ENCODE peak calls at places on chromosomes 6 and 20, in five cellular contexts. One of them, this sample, is unnamed. For H3K79me2, the result is how much of the 10 kb centered on the place peaks cover.

GRCh38 chr6:149094934-149095341 is 222.6 kb upstream of the TAB2 start:
- DNase-seq in keratinocyte: no peak
- DNase-seq in OCI-LY7: no peak
- DNase-seq in endothelial cell of umbilical vein: no peak
- DNase-seq in HCT116: no peak
- DNase-seq in this sample: peak

GRCh38 chr6:26195924-26196845 is 109.0 kb downstream of the HFE start:
- DNase-seq in keratinocyte: no peak
- DNase-seq in OCI-LY7: peak
- DNase-seq in endothelial cell of umbilical vein: peak
- DNase-seq in HCT116: no peak
- DNase-seq in this sample: peak

GRCh38 chr6:117624869-117625481 is 22.7 kb upstream of the GOPC start:
- DNase-seq in keratinocyte: no peak
- DNase-seq in OCI-LY7: peak
- DNase-seq in endothelial cell of umbilical vein: no peak
- DNase-seq in HCT116: no peak
- DNase-seq in this sample: no peak

GRCh38 chr20:50788045-50788867 is 6.6 kb upstream of the BCAS4 start:
- DNase-seq in keratinocyte: no peak
- DNase-seq in OCI-LY7: peak
- DNase-seq in endothelial cell of umbilical vein: no peak
- DNase-seq in HCT116: peak
- DNase-seq in this sample: no peak

GRCh38 chr6:137145421-137145820 is 28.0 kb downstream of the IL22RA2 start:
- DNase-seq in keratinocyte: no peak
- DNase-seq in OCI-LY7: no peak
- DNase-seq in endothelial cell of umbilical vein: no peak
- DNase-seq in HCT116: no peak
- DNase-seq in this sample: no peak

GRCh38 chr20:48750941-48751620 is 76.7 kb downstream of the PREX1 start:
- DNase-seq in keratinocyte: no peak
- DNase-seq in OCI-LY7: peak
- DNase-seq in endothelial cell of umbilical vein: peak
- DNase-seq in HCT116: no peak
- DNase-seq in this sample: peak

GRCh38 chr6:75397806-75398465 is 95.7 kb downstream of the FILIP1 start:
- DNase-seq in keratinocyte: no peak
- DNase-seq in OCI-LY7: no peak
- DNase-seq in endothelial cell of umbilical vein: peak
- DNase-seq in HCT116: no peak
- DNase-seq in this sample: no peak

GRCh38 chr6:44662461-44663121 is 275.1 kb downstream of the CDC5L start:
- DNase-seq in keratinocyte: no peak
- DNase-seq in OCI-LY7: peak
- DNase-seq in endothelial cell of umbilical vein: no peak
- DNase-seq in HCT116: no peak
- DNase-seq in this sample: no peak

GRCh38 chr20:50680106-50680960 is 11.0 kb downstream of the RIPOR3 start:
- DNase-seq in keratinocyte: no peak
- DNase-seq in OCI-LY7: no peak
- DNase-seq in endothelial cell of umbilical vein: no peak
- DNase-seq in HCT116: no peak
- DNase-seq in this sample: no peak

GRCh38 chr6:22451960-22452359 is 117.4 kb upstream of the HDGFL1 start:
- DNase-seq in keratinocyte: no peak
- DNase-seq in OCI-LY7: no peak
- DNase-seq in endothelial cell of umbilical vein: no peak
- DNase-seq in HCT116: no peak
- DNase-seq in this sample: no peak

GRCh38 chr20:19693508-19693907 is 64.5 kb upstream of the RIN2 start:
- DNase-seq in keratinocyte: no peak
- DNase-seq in OCI-LY7: no peak
- DNase-seq in endothelial cell of umbilical vein: no peak
- DNase-seq in HCT116: no peak
- DNase-seq in this sample: no peak

GRCh38 chr20:46786566-46786965 is 77.1 kb downstream of the SLC2A10 start:
- DNase-seq in keratinocyte: no peak
- DNase-seq in OCI-LY7: no peak
- DNase-seq in endothelial cell of umbilical vein: no peak
- DNase-seq in HCT116: no peak
- DNase-seq in this sample: no peak

DNA sequence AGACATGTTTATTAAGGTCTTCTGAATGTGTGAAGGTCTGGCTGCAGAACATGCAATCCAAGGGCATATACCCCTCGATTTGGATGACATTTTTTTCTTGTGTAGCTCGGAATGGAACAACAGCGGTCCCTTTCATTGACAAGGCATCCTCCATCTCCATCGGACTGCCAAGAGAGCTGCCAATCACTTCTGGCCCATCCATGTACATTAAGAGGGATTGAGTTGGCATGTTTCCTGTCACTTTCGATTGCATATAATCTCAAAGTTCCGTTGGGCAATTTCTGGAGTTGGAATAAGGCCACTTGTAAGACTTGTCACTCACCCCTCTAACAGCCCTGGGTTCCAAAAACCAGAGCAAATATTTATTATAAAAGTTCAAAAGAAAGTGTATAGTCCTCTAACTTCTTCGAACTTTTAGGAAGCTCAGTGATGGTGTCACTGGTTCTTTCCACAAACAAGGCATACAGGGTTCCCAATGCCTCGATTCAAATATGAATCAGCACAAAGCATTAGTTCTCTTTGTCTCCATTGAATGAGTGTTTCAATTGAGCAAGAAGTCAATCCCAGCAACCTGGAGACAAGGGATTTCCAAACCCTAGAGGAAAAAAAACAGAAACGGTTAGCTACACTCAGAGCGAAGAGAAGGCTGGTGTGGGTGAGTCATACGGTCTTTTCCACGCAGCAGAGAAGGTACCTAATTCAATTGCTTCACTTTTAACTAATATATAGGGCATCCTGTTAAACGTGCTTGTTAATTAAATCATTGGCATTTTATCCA is 10.9 kb downstream of the ZNF217 start:
- DNase-seq in keratinocyte: peak
- DNase-seq in OCI-LY7: peak
- DNase-seq in endothelial cell of umbilical vein: peak
- DNase-seq in HCT116: no peak
- DNase-seq in this sample: peak
- H3K79me2 ChIP-seq in keratinocyte: half or more
- H3K79me2 ChIP-seq in OCI-LY7: half or more
- H3K79me2 ChIP-seq in endothelial cell of umbilical vein: half or more
- H3K79me2 ChIP-seq in HCT116: half or more
- H3K79me2 ChIP-seq in this sample: half or more

GRCh38 chr6:113576310-113576709 is 280.8 kb upstream of the MARCKS start:
- DNase-seq in keratinocyte: no peak
- DNase-seq in OCI-LY7: no peak
- DNase-seq in endothelial cell of umbilical vein: no peak
- DNase-seq in HCT116: no peak
- DNase-seq in this sample: no peak

GRCh38 chr6:113565306-113565705 is 291.8 kb upstream of the MARCKS start:
- DNase-seq in keratinocyte: no peak
- DNase-seq in OCI-LY7: no peak
- DNase-seq in endothelial cell of umbilical vein: no peak
- DNase-seq in HCT116: no peak
- DNase-seq in this sample: no peak

GRCh38 chr6:113574147-113574546 is 283.0 kb upstream of the MARCKS start:
- DNase-seq in keratinocyte: no peak
- DNase-seq in OCI-LY7: no peak
- DNase-seq in endothelial cell of umbilical vein: peak
- DNase-seq in HCT116: no peak
- DNase-seq in this sample: no peak

GRCh38 chr6:113570176-113570575 is 287.0 kb upstream of the MARCKS start:
- DNase-seq in keratinocyte: no peak
- DNase-seq in OCI-LY7: no peak
- DNase-seq in endothelial cell of umbilical vein: no peak
- DNase-seq in HCT116: no peak
- DNase-seq in this sample: no peak

GRCh38 chr6:113570651-113571050 is 286.5 kb upstream of the MARCKS start:
- DNase-seq in keratinocyte: no peak
- DNase-seq in OCI-LY7: no peak
- DNase-seq in endothelial cell of umbilical vein: peak
- DNase-seq in HCT116: no peak
- DNase-seq in this sample: no peak
- TF ChIP-seq CTCF in keratinocyte: no peak
- TF ChIP-seq CTCF in OCI-LY7: peak
- TF ChIP-seq CTCF in endothelial cell of umbilical vein: no peak
- TF ChIP-seq CTCF in HCT116: peak
- TF ChIP-seq CTCF in this sample: no peak

GRCh38 chr20:31764641-31765305 is 25.7 kb downstream of the TPX2 start:
- DNase-seq in keratinocyte: no peak
- DNase-seq in OCI-LY7: no peak
- DNase-seq in endothelial cell of umbilical vein: no peak
- DNase-seq in HCT116: no peak
- DNase-seq in this sample: no peak
- H3K79me2 ChIP-seq in keratinocyte: under half
- H3K79me2 ChIP-seq in OCI-LY7: under half
- H3K79me2 ChIP-seq in endothelial cell of umbilical vein: half or more
- H3K79me2 ChIP-seq in HCT116: half or more
- H3K79me2 ChIP-seq in this sample: half or more

GRCh38 chr20:25003002-25003401 is 10.5 kb upstream of the APMAP start:
- DNase-seq in keratinocyte: no peak
- DNase-seq in OCI-LY7: no peak
- DNase-seq in endothelial cell of umbilical vein: no peak
- DNase-seq in HCT116: no peak
- DNase-seq in this sample: no peak

GRCh38 chr20:24998121-24998520 is 5.6 kb upstream of the APMAP start:
- DNase-seq in keratinocyte: no peak
- DNase-seq in OCI-LY7: no peak
- DNase-seq in endothelial cell of umbilical vein: no peak
- DNase-seq in HCT116: no peak
- DNase-seq in this sample: no peak

GRCh38 chr20:24998631-24999445 is 6.3 kb upstream of the APMAP start:
- DNase-seq in keratinocyte: no peak
- DNase-seq in OCI-LY7: no peak
- DNase-seq in endothelial cell of umbilical vein: no peak
- DNase-seq in HCT116: no peak
- DNase-seq in this sample: no peak

GRCh38 chr20:24999568-24999967 is 7.0 kb upstream of the APMAP start:
- DNase-seq in keratinocyte: no peak
- DNase-seq in OCI-LY7: no peak
- DNase-seq in endothelial cell of umbilical vein: no peak
- DNase-seq in HCT116: no peak
- DNase-seq in this sample: no peak

GRCh38 chr20:25000268-25000801 is 7.8 kb upstream of the APMAP start:
- DNase-seq in keratinocyte: peak
- DNase-seq in OCI-LY7: no peak
- DNase-seq in endothelial cell of umbilical vein: peak
- DNase-seq in HCT116: no peak
- DNase-seq in this sample: no peak
- TF ChIP-seq CTCF in keratinocyte: no peak
- TF ChIP-seq CTCF in OCI-LY7: no peak
- TF ChIP-seq CTCF in endothelial cell of umbilical vein: no peak
- TF ChIP-seq CTCF in HCT116: no peak
- TF ChIP-seq CTCF in this sample: no peak

DNA sequence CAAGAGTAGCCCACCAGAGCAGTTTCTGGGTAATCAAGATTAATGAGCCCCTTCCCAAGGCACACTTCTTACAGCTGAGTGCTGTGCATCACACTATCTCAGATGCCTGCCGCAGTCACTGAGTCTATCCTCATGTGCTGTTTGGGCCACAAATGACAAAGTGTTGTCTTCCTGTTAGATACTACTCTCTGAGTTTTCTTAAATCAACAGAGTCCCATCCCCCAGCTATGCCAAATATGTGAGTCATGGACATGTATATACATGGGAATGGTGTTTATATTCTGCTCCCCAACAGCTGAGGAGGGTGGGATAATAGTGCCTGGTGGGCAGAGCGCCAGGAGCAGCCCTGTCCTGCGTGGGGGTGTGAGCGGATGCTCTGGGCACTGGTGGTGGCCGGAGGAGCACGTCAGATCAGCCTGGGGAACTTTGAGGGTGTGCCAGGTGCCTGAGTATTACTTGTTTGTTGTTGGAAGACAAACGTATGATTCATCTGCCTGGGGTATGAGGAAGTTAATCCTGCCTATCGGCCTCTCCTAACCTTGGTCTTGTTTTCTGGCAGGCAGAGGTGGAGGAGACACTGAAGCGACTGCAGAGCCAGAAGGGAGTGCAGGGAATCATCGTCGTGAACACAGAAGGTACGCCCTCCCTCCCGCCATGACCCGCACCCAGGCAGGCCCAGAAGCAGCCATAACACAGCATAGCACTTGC is 9.6 kb downstream of the DYNLRB1 start:
- DNase-seq in keratinocyte: peak
- DNase-seq in OCI-LY7: no peak
- DNase-seq in endothelial cell of umbilical vein: peak
- DNase-seq in HCT116: peak
- DNase-seq in this sample: no peak
- H3K79me2 ChIP-seq in keratinocyte: under half
- H3K79me2 ChIP-seq in OCI-LY7: under half
- H3K79me2 ChIP-seq in endothelial cell of umbilical vein: under half
- H3K79me2 ChIP-seq in HCT116: half or more
- H3K79me2 ChIP-seq in this sample: half or more

GRCh38 chr6:130760006-130760405 is 67.2 kb upstream of the SMLR1 start:
- DNase-seq in keratinocyte: peak
- DNase-seq in OCI-LY7: peak
- DNase-seq in endothelial cell of umbilical vein: peak
- DNase-seq in HCT116: peak
- DNase-seq in this sample: no peak
- TF ChIP-seq CTCF in keratinocyte: peak
- TF ChIP-seq CTCF in OCI-LY7: peak
- TF ChIP-seq CTCF in endothelial cell of umbilical vein: peak
- TF ChIP-seq CTCF in HCT116: peak
- TF ChIP-seq CTCF in this sample: peak

DNA sequence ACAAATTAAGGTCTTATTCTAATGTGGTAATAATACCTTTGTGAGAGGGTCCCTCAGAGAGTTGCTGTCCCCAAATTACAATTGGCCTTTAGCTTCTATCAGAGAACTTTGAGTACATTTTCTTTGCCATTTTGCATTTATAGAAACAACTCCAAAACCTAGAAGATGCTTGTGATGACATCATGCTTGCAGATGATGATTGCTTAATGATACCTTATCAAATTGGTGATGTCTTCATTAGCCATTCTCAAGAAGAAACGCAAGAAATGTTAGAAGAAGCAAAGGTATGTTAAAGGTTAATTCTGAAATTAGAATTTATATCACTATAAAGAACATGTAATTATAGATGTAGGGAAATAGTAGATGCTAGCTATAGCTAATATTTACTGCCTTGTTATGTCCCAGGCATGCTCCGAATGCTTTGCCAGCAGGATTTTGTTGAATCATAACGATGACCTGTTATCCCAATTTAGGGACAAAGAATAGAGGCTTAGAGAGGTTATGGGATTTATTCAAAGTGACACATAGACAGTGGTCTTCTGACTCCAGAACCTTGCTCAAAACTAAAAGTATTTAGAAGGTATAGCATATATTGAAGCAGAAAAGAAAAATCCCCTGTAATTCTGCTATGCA is 7.4 kb downstream of the PFDN4 start:
- DNase-seq in keratinocyte: no peak
- DNase-seq in OCI-LY7: no peak
- DNase-seq in endothelial cell of umbilical vein: no peak
- DNase-seq in HCT116: no peak
- DNase-seq in this sample: no peak
- H3K79me2 ChIP-seq in keratinocyte: under half
- H3K79me2 ChIP-seq in OCI-LY7: under half
- H3K79me2 ChIP-seq in endothelial cell of umbilical vein: under half
- H3K79me2 ChIP-seq in HCT116: half or more
- H3K79me2 ChIP-seq in this sample: under half

This sample was measured in DND-41.